ENCODE peak calls at places on chromosomes 11 and 22, in four cellular contexts. L, V, J and S are unnamed samples.

GRCh38 chr11:68838572-68838964 is 3.1 kb downstream of the CPT1A start:
- DNase-seq in L (no peak), V (no peak), J (no peak), S (no peak)

GRCh38 chr22:36027579-36027959 is 1.1 kb downstream of the RBFOX2 start:
- DNase-seq in L (no peak), V (peak), J (peak), S (no peak)

GRCh38 chr22:21449531-21450319 is 17.5 kb upstream of the TMEM191C start:
- DNase-seq in L (peak), V (no peak), J (no peak), S (peak)

GRCh38 chr22:20405931-20406685 is 12.2 kb downstream of the ZNF74 start:
- DNase-seq in L (no peak), V (no peak), J (no peak), S (no peak)

GRCh38 chr11:120659076-120659475 is 147.5 kb downstream of the GRIK4 start:
- DNase-seq in L (no peak), V (no peak), J (no peak), S (no peak)

GRCh38 chr22:50674606-50675552 is 2.3 kb downstream of the SHANK3 start:
- DNase-seq in L (peak), V (peak), J (no peak), S (peak)

GRCh38 chr11:121611242-121611641 is 158.5 kb upstream of the SORL1-AS1 start:
- DNase-seq in L (no peak), V (peak), J (no peak), S (no peak)

GRCh38 chr11:117823294-117823940 is 1.1 kb downstream of the FXYD2 start:
- DNase-seq in L (peak), V (peak), J (no peak), S (no peak)

GRCh38 chr11:71140206-71140919 is 112.0 kb downstream of the SHANK2 start:
- DNase-seq in L (no peak), V (no peak), J (no peak), S (no peak)

GRCh38 chr11:7983832-7984590 is 3.1 kb upstream of the EIF3F start:
- DNase-seq in L (no peak), V (no peak), J (no peak), S (no peak)

GRCh38 chr11:119722281-119722794 is 6.7 kb downstream of the NECTIN1 start:
- DNase-seq in L (peak), V (no peak), J (no peak), S (no peak)

GRCh38 chr11:37788141-37788877 is 1190.3 kb upstream of the RAG2 start:
- DNase-seq in L (no peak), V (peak), J (no peak), S (no peak)

GRCh38 chr11:61021661-61022212 is 50.3 kb downstream of the CD6 start:
- DNase-seq in L (peak), V (no peak), J (no peak), S (no peak)

GRCh38 chr11:94845622-94846021 is 77.5 kb downstream of the AMOTL1 start:
- DNase-seq in L (no peak), V (no peak), J (no peak), S (no peak)
- TF ChIP-seq CTCF in L (no peak), V (no peak), J (no peak), S (no peak)

GRCh38 chr11:79794484-79795393 is 353.9 kb upstream of the TENM4 start:
- DNase-seq in L (no peak), V (no peak), J (no peak), S (no peak)
- TF ChIP-seq CTCF in L (no peak), V (no peak), J (no peak), S (no peak)

GRCh38 chr11:79262221-79262620 is 178.6 kb downstream of the TENM4 start:
- DNase-seq in L (no peak), V (no peak), J (no peak), S (no peak)

GRCh38 chr11:79255965-79256364 is 184.9 kb downstream of the TENM4 start:
- DNase-seq in L (no peak), V (no peak), J (no peak), S (no peak)

GRCh38 chr11:79263001-79263400 is 177.8 kb downstream of the TENM4 start:
- DNase-seq in L (no peak), V (peak), J (no peak), S (no peak)

GRCh38 chr11:79258606-79259005 is 182.2 kb downstream of the TENM4 start:
- DNase-seq in L (no peak), V (no peak), J (no peak), S (no peak)

GRCh38 chr11:79259800-79260199 is 181.0 kb downstream of the TENM4 start:
- DNase-seq in L (no peak), V (no peak), J (peak), S (no peak)
- TF ChIP-seq CTCF in L (no peak), V (no peak), J (peak), S (no peak)

GRCh38 chr11:12746593-12747097 is 72.4 kb downstream of the TEAD1 start:
- DNase-seq in L (peak), V (peak), J (no peak), S (peak)
- TF ChIP-seq CTCF in L (no peak), V (no peak), J (no peak), S (no peak)

GRCh38 chr11:110878513-110878912 is 166.3 kb upstream of the ARHGAP20 start:
- DNase-seq in L (no peak), V (no peak), J (no peak), S (no peak)

GRCh38 chr11:110886241-110886640 is 174.0 kb upstream of the ARHGAP20 start:
- DNase-seq in L (no peak), V (no peak), J (no peak), S (no peak)

DNA sequence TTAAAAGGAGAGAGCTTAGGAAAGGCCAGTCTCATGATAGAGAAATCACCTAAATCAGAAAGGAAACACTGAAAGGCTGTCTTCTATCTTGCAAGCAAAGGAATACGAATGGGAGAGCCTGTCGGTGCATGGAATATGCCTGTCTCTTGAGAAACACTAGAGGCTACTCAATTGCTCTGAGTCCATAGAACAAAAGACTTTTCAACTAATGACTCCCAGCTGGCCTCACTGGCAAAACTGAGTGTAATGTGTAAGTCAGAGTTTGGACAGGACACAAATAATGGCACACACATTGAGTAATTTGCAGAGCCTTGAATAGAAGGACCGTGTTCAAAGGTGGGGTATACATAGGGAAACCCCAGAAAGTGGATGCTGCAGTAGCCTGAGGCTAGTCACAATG is 171.0 kb upstream of the ARHGAP20 start:
- DNase-seq in L (no peak), V (no peak), J (no peak), S (no peak)
- TF ChIP-seq CTCF in L (no peak), V (no peak), J (no peak), S (no peak)

DNA sequence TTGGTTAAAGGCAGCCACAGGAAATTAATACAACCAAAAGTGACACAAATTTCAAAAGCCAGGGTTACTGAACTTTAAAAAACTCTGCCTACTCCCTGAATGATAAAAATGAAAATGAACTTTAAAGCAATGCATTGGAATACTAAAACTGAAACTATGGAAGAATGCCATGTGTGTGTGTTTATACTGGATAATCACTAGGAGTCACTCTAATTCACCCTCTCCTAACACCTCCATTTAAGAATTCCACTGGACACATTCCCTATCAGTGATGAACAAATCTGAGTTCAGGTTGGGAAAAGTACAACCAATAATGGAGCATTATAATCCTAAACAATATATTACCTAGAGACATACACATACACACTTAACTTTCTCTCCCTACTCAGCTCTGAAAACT is 27.5 kb upstream of the PLAAT3 start:
- DNase-seq in L (no peak), V (no peak), J (no peak), S (no peak)
- TF ChIP-seq CTCF in L (no peak), V (peak), J (peak), S (no peak)

DNA sequence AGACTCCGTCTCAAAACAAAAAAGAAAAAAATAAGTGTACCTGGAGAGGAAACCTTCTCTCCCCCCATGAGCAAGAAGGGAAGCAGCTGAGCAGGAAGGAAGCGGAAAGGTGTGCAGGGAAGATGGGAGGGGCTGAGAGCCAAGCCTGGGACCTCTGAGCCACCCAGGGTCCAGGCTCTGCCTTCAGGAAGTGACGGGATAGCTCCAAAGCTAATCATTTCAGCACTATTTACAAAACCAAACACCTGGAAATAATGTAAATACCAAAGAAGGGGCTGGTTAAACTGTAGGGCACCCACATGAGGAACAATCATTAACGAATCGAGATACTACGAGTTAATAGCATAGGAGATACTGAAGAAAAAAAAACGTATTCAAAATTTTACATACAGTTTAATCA is 27.9 kb downstream of the ARRB1 start:
- DNase-seq in L (no peak), V (no peak), J (no peak), S (no peak)
- TF ChIP-seq CTCF in L (no peak), V (no peak), J (no peak), S (no peak)

DNA sequence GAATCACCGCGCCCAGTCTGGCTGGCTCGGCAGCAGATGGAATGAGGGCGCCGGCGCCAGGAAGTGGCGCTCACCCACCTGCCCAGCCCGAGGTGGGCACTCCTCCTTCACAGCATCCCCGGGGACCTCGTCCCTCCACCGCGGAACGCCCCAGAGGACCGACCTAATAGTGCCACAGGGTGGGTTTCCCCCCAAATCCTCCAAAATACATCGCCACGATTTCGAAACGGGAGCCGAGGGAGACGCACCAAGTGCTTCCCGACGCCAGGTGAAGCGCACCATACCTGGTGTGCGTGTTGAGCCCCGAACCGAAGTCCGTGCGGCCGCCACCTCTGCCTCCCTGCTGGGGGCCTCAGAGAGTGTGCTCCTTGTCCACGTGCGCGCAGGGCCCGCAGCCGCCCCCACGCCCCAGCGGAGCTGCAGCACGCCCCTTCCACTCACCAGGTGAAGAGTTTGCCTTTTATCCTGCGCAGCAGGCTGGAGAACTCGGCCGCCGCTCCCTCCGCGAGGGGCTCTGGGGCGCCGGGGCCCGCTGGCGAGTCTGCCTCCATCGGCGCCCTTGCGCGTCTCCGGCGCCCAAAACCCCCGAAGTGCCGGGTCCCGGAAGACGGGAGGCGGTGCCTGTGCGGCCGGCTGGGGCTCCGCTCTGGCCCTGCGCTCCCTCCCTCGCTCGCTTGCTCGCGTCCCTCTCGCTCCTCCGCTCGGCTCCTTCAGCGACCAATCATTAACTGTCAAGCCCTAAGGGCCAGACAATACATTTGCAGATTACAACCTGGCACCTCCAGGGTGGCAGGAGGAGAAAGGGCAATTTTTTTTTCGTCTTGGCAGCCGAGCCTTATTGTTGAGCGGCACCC is at the start of gene SLC35F2:
- DNase-seq in L (peak), V (peak), J (peak), S (peak)
- TF ChIP-seq CTCF in L (no peak), V (no peak), J (peak), S (no peak)

GRCh38 chr11:24704716-24705115 is 207.9 kb downstream of the LUZP2 start:
- DNase-seq in L (no peak), V (peak), J (no peak), S (no peak)
- TF ChIP-seq CTCF in L (no peak), V (no peak), J (no peak), S (no peak)